ENCODE peak calls at places on chromosome 19, in four cellular contexts. One of them, this sample, is unnamed.

GRCh38 chr19:4140237-4140711 is 13.2 kb upstream of the CREB3L3 start:
- DNase-seq in H1: peak; percentile 38
- DNase-seq in WTC11: peak; percentile 61
- DNase-seq in A549: peak; percentile 88
- DNase-seq in this sample: peak; percentile 70

GRCh38 chr19:16527971-16528521 is 14.2 kb downstream of the CHERP start:
- DNase-seq in H1: no peak
- DNase-seq in WTC11: peak; percentile 59
- DNase-seq in A549: no peak
- DNase-seq in this sample: no peak

GRCh38 chr19:995051-995827 is 5.0 kb upstream of the GRIN3B start:
- DNase-seq in H1: no peak
- DNase-seq in WTC11: no peak
- DNase-seq in A549: no peak
- DNase-seq in this sample: no peak

GRCh38 chr19:42601811-42602443 is 7.2 kb upstream of the CEACAM8 start:
- DNase-seq in H1: no peak
- DNase-seq in WTC11: peak; percentile 64
- DNase-seq in A549: peak; percentile 34
- DNase-seq in this sample: peak; percentile 9

GRCh38 chr19:31596751-31597150 is 247.5 kb upstream of the TSHZ3 start:
- DNase-seq in H1: no peak
- DNase-seq in WTC11: no peak
- DNase-seq in A549: no peak
- DNase-seq in this sample: no peak

GRCh38 chr19:47157455-47158321 is 27.1 kb downstream of the SAE1 start:
- DNase-seq in H1: peak; percentile 66
- DNase-seq in WTC11: peak; percentile 72
- DNase-seq in A549: no peak
- DNase-seq in this sample: no peak

GRCh38 chr19:52922841-52923781 is at the start of gene ZNF888:
- DNase-seq in H1: peak; percentile 60
- DNase-seq in WTC11: peak; percentile 93
- DNase-seq in A549: no peak
- DNase-seq in this sample: peak; percentile 69

GRCh38 chr19:15195381-15195964 is 5.3 kb downstream of the NOTCH3 start:
- DNase-seq in H1: no peak
- DNase-seq in WTC11: peak; percentile 78
- DNase-seq in A549: peak; percentile 33
- DNase-seq in this sample: no peak

GRCh38 chr19:47417746-47418594 is 1.4 kb downstream of the MEIS3 start:
- DNase-seq in H1: no peak
- DNase-seq in WTC11: no peak
- DNase-seq in A549: no peak
- DNase-seq in this sample: no peak

GRCh38 chr19:10194500-10195198 is at the start of gene DNMT1:
- DNase-seq in H1: peak; percentile 85
- DNase-seq in WTC11: peak; percentile 97
- DNase-seq in A549: peak; percentile 99
- DNase-seq in this sample: peak; percentile 89

GRCh38 chr19:495440-496332 is 600 bp upstream of the MADCAM1 start:
- DNase-seq in H1: no peak
- DNase-seq in WTC11: peak; percentile 82
- DNase-seq in A549: peak; percentile 49
- DNase-seq in this sample: no peak

GRCh38 chr19:11673608-11674041 is 65.1 kb downstream of the ZNF823 start:
- DNase-seq in H1: peak; percentile 44
- DNase-seq in WTC11: peak; percentile 84
- DNase-seq in A549: no peak
- DNase-seq in this sample: peak; percentile 68

GRCh38 chr19:7970716-7971448 is 27.4 kb upstream of the TIMM44 start:
- DNase-seq in H1: peak; percentile 34
- DNase-seq in WTC11: peak; percentile 85
- DNase-seq in A549: peak; percentile 39
- DNase-seq in this sample: peak; percentile 47

GRCh38 chr19:31280266-31281006 is 68.8 kb downstream of the TSHZ3 start:
- DNase-seq in H1: no peak
- DNase-seq in WTC11: no peak
- DNase-seq in A549: no peak
- DNase-seq in this sample: no peak

GRCh38 chr19:7645656-7646425 is 8.9 kb downstream of the STXBP2 start:
- DNase-seq in H1: no peak
- DNase-seq in WTC11: no peak
- DNase-seq in A549: no peak
- DNase-seq in this sample: no peak

GRCh38 chr19:2223959-2224358 is 12.2 kb downstream of the PLEKHJ1 start:
- DNase-seq in H1: no peak
- DNase-seq in WTC11: no peak
- DNase-seq in A549: no peak
- DNase-seq in this sample: no peak

GRCh38 chr19:2906631-2907195 is 6.0 kb downstream of the ZNF57 start:
- DNase-seq in H1: no peak
- DNase-seq in WTC11: no peak
- DNase-seq in A549: no peak
- DNase-seq in this sample: no peak

GRCh38 chr19:55600336-55601028 is 394 bp downstream of the ZNF524 start:
- DNase-seq in H1: no peak
- DNase-seq in WTC11: peak; percentile 88
- DNase-seq in A549: peak; percentile 57
- DNase-seq in this sample: no peak

GRCh38 chr19:11288349-11288748 is 7.6 kb upstream of the TSPAN16 start:
- DNase-seq in H1: no peak
- DNase-seq in WTC11: no peak
- DNase-seq in A549: peak; percentile 25
- DNase-seq in this sample: no peak

GRCh38 chr19:41944336-41944735 is 14.8 kb downstream of the RABAC1 start:
- DNase-seq in H1: no peak
- DNase-seq in WTC11: no peak
- DNase-seq in A549: no peak
- DNase-seq in this sample: no peak

GRCh38 chr19:44748426-44749254 is at the start of gene BCL3:
- DNase-seq in H1: no peak
- DNase-seq in WTC11: no peak
- DNase-seq in A549: no peak
- DNase-seq in this sample: no peak

GRCh38 chr19:49952906-49953305 is 8.1 kb downstream of the SIGLEC11 start:
- DNase-seq in H1: no peak
- DNase-seq in WTC11: no peak
- DNase-seq in A549: no peak
- DNase-seq in this sample: no peak

GRCh38 chr19:49954092-49954825 is 6.7 kb downstream of the SIGLEC11 start:
- DNase-seq in H1: no peak
- DNase-seq in WTC11: no peak
- DNase-seq in A549: no peak
- DNase-seq in this sample: peak; percentile 14

GRCh38 chr19:49953376-49953775 is 7.6 kb downstream of the SIGLEC11 start:
- DNase-seq in H1: no peak
- DNase-seq in WTC11: no peak
- DNase-seq in A549: no peak
- DNase-seq in this sample: no peak

GRCh38 chr19:49956113-49956491 is 4.9 kb downstream of the SIGLEC11 start:
- DNase-seq in H1: no peak
- DNase-seq in WTC11: no peak
- DNase-seq in A549: no peak
- DNase-seq in this sample: no peak

GRCh38 chr19:49954933-49955332 is 6.0 kb downstream of the SIGLEC11 start:
- DNase-seq in H1: no peak
- DNase-seq in WTC11: no peak
- DNase-seq in A549: no peak
- DNase-seq in this sample: no peak
- TF ChIP-seq USF2 in H1: no peak
- TF ChIP-seq USF2 in WTC11: no peak
- TF ChIP-seq USF2 in A549: no peak
- TF ChIP-seq USF2 in this sample: no peak

GRCh38 chr19:38015216-38015615 is 108.2 kb downstream of the SIPA1L3 start:
- DNase-seq in H1: no peak
- DNase-seq in WTC11: no peak
- DNase-seq in A549: no peak
- DNase-seq in this sample: no peak
- TF ChIP-seq USF2 in H1: no peak
- TF ChIP-seq USF2 in WTC11: no peak
- TF ChIP-seq USF2 in A549: no peak
- TF ChIP-seq USF2 in this sample: no peak

GRCh38 chr19:35692010-35692409 is 12.3 kb upstream of the ZBTB32 start:
- DNase-seq in H1: no peak
- DNase-seq in WTC11: no peak
- DNase-seq in A549: no peak
- DNase-seq in this sample: no peak

GRCh38 chr19:35695895-35696422 is 8.4 kb upstream of the ZBTB32 start:
- DNase-seq in H1: no peak
- DNase-seq in WTC11: no peak
- DNase-seq in A549: no peak
- DNase-seq in this sample: no peak

GRCh38 chr19:35693835-35694599 is 10.3 kb upstream of the ZBTB32 start:
- DNase-seq in H1: no peak
- DNase-seq in WTC11: peak; percentile 93
- DNase-seq in A549: peak; percentile 97
- DNase-seq in this sample: peak; percentile 81

GRCh38 chr19:35693422-35693821 is 10.9 kb upstream of the ZBTB32 start:
- DNase-seq in H1: no peak
- DNase-seq in WTC11: no peak
- DNase-seq in A549: no peak
- DNase-seq in this sample: no peak

GRCh38 chr19:35696835-35697234 is 7.5 kb upstream of the ZBTB32 start:
- DNase-seq in H1: no peak
- DNase-seq in WTC11: no peak
- DNase-seq in A549: no peak
- DNase-seq in this sample: peak; percentile 79
- TF ChIP-seq USF2 in H1: no peak
- TF ChIP-seq USF2 in WTC11: no peak
- TF ChIP-seq USF2 in A549: no peak
- TF ChIP-seq USF2 in this sample: no peak

GRCh38 chr19:49773663-49774305 is 7.0 kb downstream of the AP2A1 start:
- DNase-seq in H1: no peak
- DNase-seq in WTC11: no peak
- DNase-seq in A549: no peak
- DNase-seq in this sample: no peak
- TF ChIP-seq USF2 in H1: no peak
- TF ChIP-seq USF2 in WTC11: no peak
- TF ChIP-seq USF2 in A549: no peak
- TF ChIP-seq USF2 in this sample: no peak

DNA sequence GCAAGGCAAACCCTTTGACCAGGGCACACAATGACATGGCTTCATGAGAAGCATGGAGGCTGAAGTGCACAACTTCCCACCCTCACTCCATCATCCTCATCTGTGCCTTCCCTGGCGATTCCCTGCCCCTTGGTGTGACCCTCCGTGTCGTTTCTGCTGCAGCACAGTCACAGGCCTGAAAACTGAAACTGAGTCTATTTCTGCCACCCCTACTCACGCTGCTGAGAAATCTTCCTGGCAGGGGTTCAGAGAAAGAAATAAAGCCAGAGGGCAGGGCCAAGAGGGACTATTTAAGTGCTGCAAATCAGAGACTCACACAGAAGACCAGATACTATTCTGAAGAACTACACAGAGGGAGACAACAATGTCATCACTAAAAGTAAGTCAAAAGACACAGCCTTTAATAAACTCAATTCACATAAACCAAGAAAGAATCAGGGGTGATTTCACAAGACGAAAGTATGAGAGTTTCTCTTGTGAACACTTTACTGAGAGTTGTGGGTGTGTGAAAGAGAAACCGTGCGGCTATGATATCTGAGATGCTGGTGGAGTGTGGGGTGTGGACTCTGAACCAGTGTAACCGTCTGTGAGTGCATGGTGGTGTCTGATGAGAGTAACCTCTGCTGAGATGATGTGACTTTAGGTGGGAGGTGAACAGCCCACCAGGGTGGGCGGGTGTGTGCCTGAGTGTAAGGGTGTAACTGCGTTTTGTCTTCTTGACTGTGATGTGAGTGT is 23.5 kb downstream of the LGALS16 start:
- DNase-seq in H1: no peak
- DNase-seq in WTC11: no peak
- DNase-seq in A549: no peak
- DNase-seq in this sample: no peak
- TF ChIP-seq USF2 in H1: no peak
- TF ChIP-seq USF2 in WTC11: no peak
- TF ChIP-seq USF2 in A549: no peak
- TF ChIP-seq USF2 in this sample: no peak